ENCODE peak calls at places on chromosomes 11 and 22, in eight cellular contexts. O is testis; A is CD8-positive, alpha-beta T cell; V is stimulated activated CD8-positive, alpha-beta memory T cell treated with anti-CD3 and anti-CD28 coated beads, Interleukin-15, amount 100 ng/mL, for 4 hours; L is left cardiac atrium; C is NCI-H748 treated with DMSO at 0.1 percent for 48 hours; Z is lower lobe of right lung; X is MCF 10A. W is an unnamed sample.

GRCh38 chr22:39246690-39247332 is 2.0 kb upstream of the PDGFB start:
- DNase-seq in O (no peak), A (no peak), V (no peak), L (no peak), C (no peak), Z (no peak), X (no peak), W (no peak)

GRCh38 chr11:16297332-16297731 is 59.0 kb downstream of the SOX6 start:
- DNase-seq in O (no peak), A (no peak), V (no peak), L (no peak), C (no peak), Z (no peak), X (no peak), W (no peak)

GRCh38 chr22:30267382-30268302 is 991 bp upstream of the OSM start:
- DNase-seq in O (no peak), A (peak), V (no peak), L (no peak), C (no peak), Z (peak), X (no peak), W (no peak)

GRCh38 chr11:65182258-65183170 is 786 bp downstream of the CAPN1 start:
- DNase-seq in O (no peak), A (no peak), V (no peak), L (no peak), C (peak), Z (peak), X (peak), W (no peak)

GRCh38 chr11:102560555-102561011 is 30.0 kb upstream of the MMP7 start:
- DNase-seq in O (peak), A (no peak), V (no peak), L (no peak), C (no peak), Z (no peak), X (peak), W (no peak)

GRCh38 chr11:121534131-121535093 is 81.6 kb upstream of the SORL1-AS1 start:
- DNase-seq in O (peak), A (no peak), V (no peak), L (no peak), C (no peak), Z (no peak), X (no peak), W (peak)

GRCh38 chr11:86592659-86593451 is 79.6 kb downstream of the ME3 start:
- DNase-seq in O (peak), A (peak), V (peak), L (peak), C (peak), Z (no peak), X (peak), W (peak)

GRCh38 chr11:87423161-87423560 is 385.4 kb downstream of the TMEM135 start:
- DNase-seq in O (no peak), A (no peak), V (no peak), L (no peak), C (no peak), Z (no peak), X (no peak), W (no peak)